ENCODE peak calls at places on chromosome 10, in ten cellular contexts. One of them, this sample, is unnamed. For H3K9me3 and H3K4me1, the result is how much of the 10 kb centered on the place peaks cover.

GRCh38 chr10:57222603-57223002 is 861.5 kb upstream of the ZWINT start:
- DNase-seq in Peyer's patch: no peak
- DNase-seq in IMR-90: no peak
- DNase-seq in CD8-positive, alpha-beta memory T cell: no peak
- DNase-seq in ovary: no peak
- DNase-seq in esophagus squamous epithelium: no peak
- DNase-seq in hepatocyte: no peak
- DNase-seq in GM23248: no peak
- DNase-seq in uterus: no peak
- DNase-seq in left lung: no peak
- DNase-seq in this sample: no peak

GRCh38 chr10:86251426-86251825 is 115.2 kb downstream of the GRID1 start:
- DNase-seq in IMR-90: no peak
- DNase-seq in left lung: no peak
- DNase-seq in uterus: no peak
- DNase-seq in GM23248: no peak
- DNase-seq in Peyer's patch: peak
- DNase-seq in ovary: no peak
- DNase-seq in CD8-positive, alpha-beta memory T cell: no peak
- DNase-seq in hepatocyte: no peak
- DNase-seq in esophagus squamous epithelium: no peak
- DNase-seq in this sample: no peak

GRCh38 chr10:13971586-13972475 is 358.9 kb downstream of the FRMD4A start:
- DNase-seq in GM23248: peak
- DNase-seq in IMR-90: peak
- DNase-seq in CD8-positive, alpha-beta memory T cell: no peak
- DNase-seq in Peyer's patch: no peak
- DNase-seq in ovary: no peak
- DNase-seq in left lung: no peak
- DNase-seq in hepatocyte: no peak
- DNase-seq in uterus: no peak
- DNase-seq in esophagus squamous epithelium: no peak
- DNase-seq in this sample: no peak

GRCh38 chr10:62183857-62184805 is 84.5 kb downstream of the RTKN2 start:
- DNase-seq in hepatocyte: no peak
- DNase-seq in Peyer's patch: no peak
- DNase-seq in left lung: no peak
- DNase-seq in esophagus squamous epithelium: no peak
- DNase-seq in IMR-90: no peak
- DNase-seq in CD8-positive, alpha-beta memory T cell: no peak
- DNase-seq in uterus: no peak
- DNase-seq in ovary: no peak
- DNase-seq in GM23248: no peak
- DNase-seq in this sample: no peak

GRCh38 chr10:8088504-8088903 is 34.0 kb downstream of the GATA3 start:
- DNase-seq in hepatocyte: no peak
- DNase-seq in GM23248: no peak
- DNase-seq in ovary: no peak
- DNase-seq in CD8-positive, alpha-beta memory T cell: peak
- DNase-seq in IMR-90: no peak
- DNase-seq in Peyer's patch: no peak
- DNase-seq in esophagus squamous epithelium: no peak
- DNase-seq in left lung: no peak
- DNase-seq in uterus: no peak
- DNase-seq in this sample: peak

GRCh38 chr10:8070440-8070839 is 16.0 kb downstream of the GATA3 start:
- DNase-seq in esophagus squamous epithelium: no peak
- DNase-seq in IMR-90: no peak
- DNase-seq in uterus: no peak
- DNase-seq in GM23248: no peak
- DNase-seq in Peyer's patch: no peak
- DNase-seq in left lung: no peak
- DNase-seq in hepatocyte: no peak
- DNase-seq in ovary: no peak
- DNase-seq in CD8-positive, alpha-beta memory T cell: no peak
- DNase-seq in this sample: no peak

GRCh38 chr10:110533149-110533548 is 34.3 kb upstream of the SMC3 start:
- DNase-seq in CD8-positive, alpha-beta memory T cell: no peak
- DNase-seq in Peyer's patch: no peak
- DNase-seq in uterus: no peak
- DNase-seq in ovary: no peak
- DNase-seq in esophagus squamous epithelium: no peak
- DNase-seq in IMR-90: peak
- DNase-seq in GM23248: no peak
- DNase-seq in left lung: no peak
- DNase-seq in hepatocyte: no peak
- DNase-seq in this sample: no peak

GRCh38 chr10:47094636-47095035 is 183.4 kb downstream of the PTPN20 start:
- DNase-seq in ovary: no peak
- DNase-seq in CD8-positive, alpha-beta memory T cell: no peak
- DNase-seq in hepatocyte: no peak
- DNase-seq in IMR-90: no peak
- DNase-seq in Peyer's patch: no peak
- DNase-seq in esophagus squamous epithelium: no peak
- DNase-seq in uterus: no peak
- DNase-seq in GM23248: no peak
- DNase-seq in left lung: no peak
- DNase-seq in this sample: no peak

GRCh38 chr10:23367896-23368685 is 23.5 kb upstream of the C10orf67 start:
- DNase-seq in ovary: no peak
- DNase-seq in Peyer's patch: no peak
- DNase-seq in left lung: no peak
- DNase-seq in IMR-90: no peak
- DNase-seq in esophagus squamous epithelium: no peak
- DNase-seq in hepatocyte: no peak
- DNase-seq in GM23248: no peak
- DNase-seq in CD8-positive, alpha-beta memory T cell: no peak
- DNase-seq in uterus: no peak
- DNase-seq in this sample: no peak

GRCh38 chr10:23373156-23373555 is 28.6 kb upstream of the C10orf67 start:
- DNase-seq in CD8-positive, alpha-beta memory T cell: no peak
- DNase-seq in left lung: no peak
- DNase-seq in hepatocyte: no peak
- DNase-seq in GM23248: peak
- DNase-seq in uterus: no peak
- DNase-seq in ovary: no peak
- DNase-seq in Peyer's patch: no peak
- DNase-seq in esophagus squamous epithelium: no peak
- DNase-seq in IMR-90: no peak
- DNase-seq in this sample: no peak

GRCh38 chr10:23370106-23370505 is 25.5 kb upstream of the C10orf67 start:
- DNase-seq in left lung: no peak
- DNase-seq in hepatocyte: peak
- DNase-seq in esophagus squamous epithelium: no peak
- DNase-seq in CD8-positive, alpha-beta memory T cell: no peak
- DNase-seq in uterus: no peak
- DNase-seq in Peyer's patch: no peak
- DNase-seq in IMR-90: peak
- DNase-seq in ovary: no peak
- DNase-seq in GM23248: peak
- DNase-seq in this sample: no peak

GRCh38 chr10:23371073-23371472 is 26.5 kb upstream of the C10orf67 start:
- DNase-seq in hepatocyte: no peak
- DNase-seq in esophagus squamous epithelium: no peak
- DNase-seq in Peyer's patch: no peak
- DNase-seq in CD8-positive, alpha-beta memory T cell: no peak
- DNase-seq in ovary: no peak
- DNase-seq in left lung: no peak
- DNase-seq in uterus: no peak
- DNase-seq in IMR-90: no peak
- DNase-seq in GM23248: no peak
- DNase-seq in this sample: no peak

DNA sequence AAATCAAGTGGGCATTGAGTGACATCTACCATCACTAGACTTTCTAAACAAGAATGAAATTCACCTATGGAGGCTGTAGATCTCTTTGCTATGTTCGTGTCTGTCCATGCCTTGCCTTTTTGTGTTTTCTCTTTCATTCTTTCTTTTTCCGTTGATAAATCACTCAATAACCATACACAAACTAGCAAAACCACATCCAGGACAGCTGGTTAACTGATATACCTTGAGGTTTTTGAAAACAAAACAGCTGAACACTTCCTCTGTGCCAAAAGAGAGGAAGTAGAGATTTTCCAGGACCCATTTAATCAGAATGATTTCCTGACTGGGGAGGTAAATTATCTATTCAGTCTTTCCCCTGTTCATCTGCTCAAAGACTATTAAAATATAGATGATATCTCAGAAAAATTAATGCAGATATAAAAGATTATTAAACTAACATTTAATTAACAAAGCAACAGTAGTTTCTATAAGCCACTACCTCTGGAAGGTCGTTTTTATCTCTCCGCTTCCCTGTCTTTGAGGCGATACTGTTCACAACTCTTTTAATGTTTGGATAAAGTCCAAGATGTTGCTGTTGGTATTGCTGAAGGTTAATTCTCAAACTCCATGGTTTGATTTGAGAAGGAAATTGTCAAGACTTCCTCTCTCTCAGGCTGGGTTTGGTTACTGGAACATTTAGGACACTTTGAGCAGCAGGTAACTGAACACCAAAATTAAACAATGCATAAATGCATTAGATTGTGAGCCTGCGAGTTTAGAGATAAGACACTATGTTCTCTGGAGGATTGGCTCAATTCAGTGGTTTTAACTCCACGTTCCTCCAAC is 24.4 kb upstream of the C10orf67 start:
- DNase-seq in CD8-positive, alpha-beta memory T cell: peak
- DNase-seq in hepatocyte: no peak
- DNase-seq in Peyer's patch: no peak
- DNase-seq in left lung: no peak
- DNase-seq in IMR-90: no peak
- DNase-seq in ovary: no peak
- DNase-seq in GM23248: no peak
- DNase-seq in uterus: no peak
- DNase-seq in esophagus squamous epithelium: no peak
- DNase-seq in this sample: no peak
- H3K9me3 ChIP-seq in CD8-positive, alpha-beta memory T cell: under half
- H3K9me3 ChIP-seq in hepatocyte: under half
- H3K9me3 ChIP-seq in Peyer's patch: under half
- H3K9me3 ChIP-seq in left lung: under half
- H3K9me3 ChIP-seq in IMR-90: under half
- H3K9me3 ChIP-seq in ovary: under half
- H3K9me3 ChIP-seq in GM23248: under half
- H3K9me3 ChIP-seq in uterus: under half
- H3K9me3 ChIP-seq in esophagus squamous epithelium: under half
- H3K9me3 ChIP-seq in this sample: under half

GRCh38 chr10:71633935-71634334 is 85.6 kb downstream of the C10orf105 start:
- DNase-seq in esophagus squamous epithelium: no peak
- DNase-seq in uterus: no peak
- DNase-seq in IMR-90: no peak
- DNase-seq in hepatocyte: no peak
- DNase-seq in Peyer's patch: no peak
- DNase-seq in ovary: no peak
- DNase-seq in CD8-positive, alpha-beta memory T cell: no peak
- DNase-seq in left lung: no peak
- DNase-seq in GM23248: no peak
- DNase-seq in this sample: no peak
- H3K4me1 ChIP-seq in esophagus squamous epithelium: under half
- H3K4me1 ChIP-seq in uterus: under half
- H3K4me1 ChIP-seq in IMR-90: under half
- H3K4me1 ChIP-seq in hepatocyte: under half
- H3K4me1 ChIP-seq in Peyer's patch: under half
- H3K4me1 ChIP-seq in ovary: under half
- H3K4me1 ChIP-seq in CD8-positive, alpha-beta memory T cell: under half
- H3K4me1 ChIP-seq in left lung: under half
- H3K4me1 ChIP-seq in GM23248: under half
- H3K4me1 ChIP-seq in this sample: under half

GRCh38 chr10:131855763-131856401 is 44.9 kb upstream of the PPP2R2D start:
- DNase-seq in Peyer's patch: peak
- DNase-seq in CD8-positive, alpha-beta memory T cell: no peak
- DNase-seq in IMR-90: no peak
- DNase-seq in esophagus squamous epithelium: no peak
- DNase-seq in left lung: peak
- DNase-seq in uterus: no peak
- DNase-seq in hepatocyte: no peak
- DNase-seq in GM23248: no peak
- DNase-seq in ovary: no peak
- DNase-seq in this sample: no peak

GRCh38 chr10:131858118-131858515 is 42.7 kb upstream of the PPP2R2D start:
- DNase-seq in left lung: no peak
- DNase-seq in CD8-positive, alpha-beta memory T cell: no peak
- DNase-seq in ovary: no peak
- DNase-seq in Peyer's patch: peak
- DNase-seq in esophagus squamous epithelium: no peak
- DNase-seq in IMR-90: no peak
- DNase-seq in GM23248: no peak
- DNase-seq in hepatocyte: no peak
- DNase-seq in uterus: no peak
- DNase-seq in this sample: no peak

GRCh38 chr10:131858583-131859340 is 42.0 kb upstream of the PPP2R2D start:
- DNase-seq in GM23248: no peak
- DNase-seq in hepatocyte: no peak
- DNase-seq in esophagus squamous epithelium: no peak
- DNase-seq in IMR-90: no peak
- DNase-seq in left lung: no peak
- DNase-seq in ovary: no peak
- DNase-seq in uterus: no peak
- DNase-seq in Peyer's patch: peak
- DNase-seq in CD8-positive, alpha-beta memory T cell: no peak
- DNase-seq in this sample: no peak

GRCh38 chr10:131856441-131857094 is 44.2 kb upstream of the PPP2R2D start:
- DNase-seq in Peyer's patch: peak
- DNase-seq in left lung: peak
- DNase-seq in uterus: no peak
- DNase-seq in ovary: no peak
- DNase-seq in hepatocyte: no peak
- DNase-seq in esophagus squamous epithelium: no peak
- DNase-seq in GM23248: no peak
- DNase-seq in IMR-90: no peak
- DNase-seq in CD8-positive, alpha-beta memory T cell: no peak
- DNase-seq in this sample: no peak

DNA sequence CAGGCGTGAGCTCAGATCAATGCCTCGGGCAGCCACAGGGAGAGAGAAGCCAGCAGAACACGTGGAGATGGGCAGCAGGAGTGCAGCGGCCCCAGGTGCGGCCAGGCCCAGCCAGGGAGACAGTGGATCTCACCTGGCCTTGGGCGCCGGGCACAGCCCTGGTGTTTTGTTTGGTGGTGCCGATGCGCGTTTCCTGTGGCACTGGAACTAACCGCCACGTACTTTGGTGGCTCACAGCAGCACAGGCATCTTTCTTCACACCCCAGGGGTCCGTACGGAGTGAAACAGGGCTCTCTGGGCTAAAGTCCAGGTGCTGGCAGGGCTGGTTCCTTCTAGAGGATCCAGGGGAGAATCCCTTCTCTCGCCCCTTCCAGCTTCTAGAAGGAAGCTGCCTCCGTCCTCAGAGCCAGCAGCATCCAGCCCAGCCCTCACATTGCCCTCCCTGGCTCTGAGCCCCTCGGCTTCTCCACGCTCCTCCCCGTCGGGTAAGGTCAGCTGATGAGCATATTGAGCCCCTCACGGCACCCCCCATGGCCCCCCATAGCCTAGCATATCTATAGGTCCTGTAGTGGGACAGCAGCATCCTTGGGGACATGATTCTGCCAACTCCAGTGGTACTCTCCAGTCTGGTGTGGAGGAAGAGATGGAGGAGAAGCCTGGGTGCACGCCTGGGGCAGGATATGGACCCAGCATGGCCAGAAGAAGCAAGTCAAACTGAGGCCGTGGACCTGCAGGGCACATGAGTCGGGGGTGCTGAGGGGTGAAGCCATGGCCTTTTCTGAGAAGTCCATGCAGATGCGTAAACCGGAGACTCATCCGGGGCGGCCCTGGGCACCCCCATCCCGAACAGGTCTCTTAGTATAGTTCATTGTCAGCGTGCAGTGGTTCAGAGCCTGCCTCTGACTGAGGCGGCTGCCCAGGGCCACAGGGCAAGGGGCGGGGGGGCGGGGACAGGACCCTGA is 43.4 kb upstream of the PPP2R2D start:
- DNase-seq in IMR-90: no peak
- DNase-seq in left lung: peak
- DNase-seq in Peyer's patch: peak
- DNase-seq in CD8-positive, alpha-beta memory T cell: no peak
- DNase-seq in uterus: no peak
- DNase-seq in hepatocyte: no peak
- DNase-seq in esophagus squamous epithelium: no peak
- DNase-seq in ovary: no peak
- DNase-seq in GM23248: no peak
- DNase-seq in this sample: no peak
- H3K9me3 ChIP-seq in IMR-90: under half
- H3K9me3 ChIP-seq in left lung: under half
- H3K9me3 ChIP-seq in Peyer's patch: under half
- H3K9me3 ChIP-seq in CD8-positive, alpha-beta memory T cell: under half
- H3K9me3 ChIP-seq in uterus: under half
- H3K9me3 ChIP-seq in hepatocyte: under half
- H3K9me3 ChIP-seq in esophagus squamous epithelium: under half
- H3K9me3 ChIP-seq in ovary: under half
- H3K9me3 ChIP-seq in GM23248: under half
- H3K9me3 ChIP-seq in this sample: under half

DNA sequence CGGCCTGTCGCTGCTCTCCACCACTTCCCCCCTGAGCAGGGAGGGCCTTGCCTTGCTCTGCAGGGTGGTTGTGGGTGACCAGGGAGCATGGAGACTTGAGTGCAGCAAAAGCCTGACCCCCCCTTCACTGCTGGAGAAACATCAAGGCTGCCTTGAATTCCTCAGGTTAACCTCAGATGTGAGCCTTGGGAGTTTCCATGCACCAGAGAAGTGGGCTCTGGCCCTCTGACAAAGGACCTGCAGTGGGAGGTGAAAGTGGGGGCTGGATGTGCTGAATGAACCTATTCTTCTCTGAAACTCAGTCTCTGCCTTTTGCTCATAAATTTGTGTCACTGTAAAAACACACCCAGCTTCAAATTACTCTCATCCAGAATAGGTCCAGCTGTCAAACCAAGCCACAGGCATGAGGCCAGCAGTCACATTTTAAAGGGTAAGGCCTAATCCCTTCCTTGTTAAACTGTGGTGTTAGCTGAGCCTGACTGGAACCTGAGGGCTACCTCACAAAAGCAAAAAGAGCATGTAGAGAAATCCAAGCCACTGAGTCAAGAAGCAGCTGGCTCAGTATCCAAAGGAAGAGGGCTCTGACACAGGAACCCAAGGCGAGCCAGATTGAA is 356.8 kb downstream of the CCSER2 start:
- DNase-seq in ovary: no peak
- DNase-seq in IMR-90: no peak
- DNase-seq in GM23248: no peak
- DNase-seq in uterus: no peak
- DNase-seq in esophagus squamous epithelium: no peak
- DNase-seq in Peyer's patch: no peak
- DNase-seq in CD8-positive, alpha-beta memory T cell: no peak
- DNase-seq in hepatocyte: no peak
- DNase-seq in left lung: no peak
- DNase-seq in this sample: no peak
- H3K4me1 ChIP-seq in ovary: under half
- H3K4me1 ChIP-seq in IMR-90: under half
- H3K4me1 ChIP-seq in GM23248: under half
- H3K4me1 ChIP-seq in uterus: under half
- H3K4me1 ChIP-seq in esophagus squamous epithelium: under half
- H3K4me1 ChIP-seq in Peyer's patch: under half
- H3K4me1 ChIP-seq in CD8-positive, alpha-beta memory T cell: under half
- H3K4me1 ChIP-seq in hepatocyte: under half
- H3K4me1 ChIP-seq in left lung: under half
- H3K4me1 ChIP-seq in this sample: under half